ENCODE peak calls at places on chromosome 5, in seven cellular contexts. X is naive thymus-derived CD4-positive, alpha-beta T cell; W is adrenal gland; T is CD8-positive, alpha-beta memory T cell; S is fibroblast of lung; J is uterus; K is A673. Z is an unnamed sample.

GRCh38 chr5:176948458-176948857 is 49.3 kb upstream of the HK3 start:
- DNase-seq in X (no peak), W (no peak), T (no peak), S (no peak), J (no peak), K (no peak), Z (no peak)

GRCh38 chr5:174625591-174626365 is 98.6 kb upstream of the MSX2 start:
- DNase-seq in X (no peak), W (no peak), T (no peak), S (peak; percentile 22), J (no peak), K (no peak), Z (peak; percentile 41)

GRCh38 chr5:53327811-53328331 is 152.6 kb upstream of the FST start:
- DNase-seq in X (no peak), W (no peak), T (no peak), S (no peak), J (no peak), K (no peak), Z (no peak)

GRCh38 chr5:9546973-9547947 is 1.4 kb upstream of the SEMA5A start:
- DNase-seq in X (no peak), W (no peak), T (no peak), S (peak; percentile 75), J (no peak), K (no peak), Z (peak; percentile 49)

GRCh38 chr5:14663734-14664269 is 716 bp upstream of the OTULIN start:
- DNase-seq in X (no peak), W (peak; percentile 63), T (no peak), S (no peak), J (peak; percentile 22), K (peak; percentile 11), Z (peak; percentile 64)

GRCh38 chr5:83473344-83474169 is 2.0 kb downstream of the VCAN start:
- DNase-seq in X (peak; percentile 27), W (peak; percentile 92), T (no peak), S (peak; percentile 99), J (peak; percentile 93), K (peak; percentile 93), Z (peak; percentile 96)

GRCh38 chr5:43019615-43020293 is 20.4 kb downstream of the ANXA2R start:
- DNase-seq in X (peak; percentile 88), W (peak; percentile 88), T (peak; percentile 75), S (peak; percentile 92), J (no peak), K (peak; percentile 89), Z (peak; percentile 77)

GRCh38 chr5:51468196-51468595 is 84.9 kb downstream of the ISL1 start:
- DNase-seq in X (no peak), W (no peak), T (no peak), S (no peak), J (no peak), K (peak; percentile 39), Z (no peak)

GRCh38 chr5:62564101-62564500 is 14.5 kb upstream of the LRRC70 start:
- DNase-seq in X (no peak), W (no peak), T (no peak), S (no peak), J (no peak), K (peak; percentile 10), Z (no peak)

GRCh38 chr5:65861830-65862241 is 64.5 kb upstream of the ERBIN start:
- DNase-seq in X (no peak), W (no peak), T (no peak), S (peak; percentile 77), J (no peak), K (no peak), Z (no peak)

GRCh38 chr5:73826301-73826700 is 200.3 kb downstream of the ARHGEF28 start:
- DNase-seq in X (no peak), W (no peak), T (no peak), S (no peak), J (no peak), K (no peak), Z (no peak)
- H3K4me1 ChIP-seq in X (no peaks in the 10 kb centered on the region), W (peaks cover 18% of the 10 kb centered on the region), T (no peaks in the 10 kb centered on the region), S (peaks cover 5% of the 10 kb centered on the region), J (peaks cover 8% of the 10 kb centered on the region), K (no peaks in the 10 kb centered on the region), Z (no peaks in the 10 kb centered on the region)

DNA sequence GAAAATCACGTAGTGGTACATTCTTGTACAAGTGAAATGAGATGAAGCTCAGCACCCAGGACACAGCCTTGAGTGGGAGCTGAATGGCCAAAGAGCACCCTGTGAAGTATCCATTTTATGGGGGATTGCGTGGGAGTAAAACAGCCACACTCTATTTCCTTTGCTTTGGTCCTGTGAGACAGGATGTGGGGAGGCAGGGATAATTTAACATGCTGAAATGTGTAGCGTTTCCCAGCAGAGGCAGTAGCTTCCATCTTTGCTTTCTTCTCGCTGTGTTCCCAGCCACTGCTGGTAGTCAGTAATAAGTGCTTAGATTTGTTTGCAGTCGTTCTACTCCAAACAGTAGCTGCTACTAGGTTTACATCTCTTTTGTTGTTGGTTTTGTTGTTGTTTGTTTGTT is 4.4 kb downstream of the IL31RA start:
- DNase-seq in X (peak; percentile 30), W (no peak), T (no peak), S (no peak), J (no peak), K (peak; percentile 37), Z (no peak)
- H3K27me3 ChIP-seq in X (no peaks in the 10 kb centered on the region), W (peaks cover 5% of the 10 kb centered on the region), T (peaks cover 5% of the 10 kb centered on the region), S (no peaks in the 10 kb centered on the region), J (no peaks in the 10 kb centered on the region), K (peaks cover 4% of the 10 kb centered on the region), Z (no peaks in the 10 kb centered on the region)

DNA sequence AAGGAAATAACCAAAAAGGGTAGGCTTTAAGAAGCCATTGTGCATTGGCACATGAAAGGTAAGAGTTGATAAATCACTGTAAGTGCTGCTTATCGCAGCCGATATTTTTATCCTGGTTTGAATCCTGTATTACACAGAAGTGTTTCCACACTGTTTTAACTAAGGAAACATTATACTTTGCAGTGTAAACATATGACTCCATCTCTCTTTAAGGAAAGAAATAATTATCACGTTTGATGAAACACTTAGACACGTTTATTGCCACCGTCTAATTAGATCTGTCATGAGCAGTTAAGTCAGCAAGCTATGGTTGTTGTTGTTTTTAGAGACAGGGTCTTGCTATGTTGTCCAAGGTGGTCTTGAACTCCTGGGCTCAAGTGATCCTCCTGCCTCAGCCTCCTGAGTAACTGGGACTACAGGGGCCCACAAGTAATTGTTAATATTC is 85.7 kb upstream of the TNFAIP8 start:
- DNase-seq in X (no peak), W (no peak), T (no peak), S (no peak), J (no peak), K (no peak), Z (no peak)
- H3K4me1 ChIP-seq in X (peaks cover 43% of the 10 kb centered on the region), W (no peaks in the 10 kb centered on the region), T (peaks cover 51% of the 10 kb centered on the region), S (peaks cover 5% of the 10 kb centered on the region), J (no peaks in the 10 kb centered on the region), K (no peaks in the 10 kb centered on the region), Z (peaks cover 10% of the 10 kb centered on the region)

DNA sequence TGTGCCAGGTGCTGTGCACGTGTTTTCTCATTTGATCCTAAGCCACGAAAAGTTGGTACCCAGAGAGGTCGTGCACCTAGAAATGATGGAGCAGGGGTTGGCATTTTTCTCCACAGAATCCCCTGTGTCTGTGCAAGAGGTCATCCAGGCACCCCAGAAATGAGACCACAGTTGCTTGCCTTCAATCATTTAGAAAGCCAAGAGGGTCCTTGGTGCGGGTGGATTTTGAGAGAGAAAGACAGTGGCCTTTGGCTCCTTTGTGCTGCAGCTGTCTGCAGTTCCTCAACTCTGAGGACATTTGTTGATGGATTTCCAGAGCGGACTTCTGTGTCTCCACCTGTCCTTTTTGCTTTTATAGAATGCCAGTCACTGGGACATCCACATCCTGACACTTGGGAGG is 33.8 kb upstream of the SPRY4 start:
- DNase-seq in X (no peak), W (no peak), T (no peak), S (no peak), J (no peak), K (no peak), Z (no peak)
- H3K27me3 ChIP-seq in X (no peaks in the 10 kb centered on the region), W (no peaks in the 10 kb centered on the region), T (no peaks in the 10 kb centered on the region), S (no peaks in the 10 kb centered on the region), J (no peaks in the 10 kb centered on the region), K (no peaks in the 10 kb centered on the region), Z (no peaks in the 10 kb centered on the region)

DNA sequence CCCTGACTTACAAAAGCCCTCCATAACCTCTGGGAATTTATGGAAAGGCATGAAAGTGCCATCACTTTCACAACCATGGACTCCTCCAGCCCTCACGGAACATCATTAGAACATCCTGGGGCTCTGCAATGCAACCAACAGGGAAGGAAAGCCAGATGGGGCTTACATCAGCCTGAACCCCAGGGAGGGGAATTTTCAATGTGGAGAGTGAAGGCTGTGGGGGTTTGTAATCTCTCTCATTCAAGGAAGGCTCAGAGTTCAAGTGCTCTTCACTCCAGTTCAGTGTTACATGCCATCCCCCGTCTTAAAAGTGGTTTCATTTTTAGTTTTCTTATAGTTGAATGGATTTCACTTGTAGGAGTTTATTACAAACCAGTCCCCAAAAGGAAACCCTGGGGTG is 5.7 kb downstream of the SPRY4 start:
- DNase-seq in X (no peak), W (no peak), T (no peak), S (peak; percentile 44), J (no peak), K (no peak), Z (no peak)
- H3K4me1 ChIP-seq in X (peaks cover 28% of the 10 kb centered on the region), W (peaks cover 42% of the 10 kb centered on the region), T (peaks cover 21% of the 10 kb centered on the region), S (peaks cover 36% of the 10 kb centered on the region), J (no peaks in the 10 kb centered on the region), K (peaks cover 91% of the 10 kb centered on the region), Z (peaks cover 29% of the 10 kb centered on the region)

GRCh38 chr5:135721548-135722090 is 112.8 kb upstream of the SLC25A48 start:
- DNase-seq in X (no peak), W (no peak), T (no peak), S (no peak), J (no peak), K (no peak), Z (no peak)
- H3K27me3 ChIP-seq in X (no peaks in the 10 kb centered on the region), W (no peaks in the 10 kb centered on the region), T (no peaks in the 10 kb centered on the region), S (no peaks in the 10 kb centered on the region), J (no peaks in the 10 kb centered on the region), K (no peaks in the 10 kb centered on the region), Z (no peaks in the 10 kb centered on the region)

DNA sequence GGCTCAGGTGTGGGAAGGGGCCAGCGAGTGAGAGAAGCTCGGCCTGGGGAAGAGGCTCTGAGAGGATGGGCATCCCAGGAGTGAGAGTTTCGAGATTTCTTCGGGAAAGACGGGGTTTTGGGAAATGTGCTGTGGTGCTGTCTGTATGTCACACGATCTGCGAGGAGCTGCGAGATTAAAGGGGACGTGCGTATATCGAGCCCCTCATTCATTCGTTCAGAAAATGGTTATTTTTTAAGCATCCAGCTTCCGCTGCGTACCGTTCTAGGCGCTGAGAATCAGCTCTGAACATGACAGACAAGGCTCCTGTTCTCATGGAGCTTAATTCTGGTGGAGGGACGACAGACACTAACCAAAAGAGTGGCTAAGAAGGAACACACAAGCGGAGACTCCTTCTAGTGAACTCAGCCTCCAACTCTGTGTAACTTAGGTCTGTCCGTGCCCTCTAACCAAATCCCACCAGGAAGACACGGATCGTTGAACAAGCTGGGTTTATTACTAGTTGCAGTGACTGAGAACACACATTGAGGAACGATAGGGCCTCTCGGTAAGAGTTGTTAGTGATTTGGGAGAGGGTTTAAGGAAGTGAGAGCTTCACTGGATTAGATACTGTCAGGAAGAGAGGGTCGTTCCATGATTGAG is 836 bp upstream of the FBXW11 start:
- DNase-seq in X (no peak), W (no peak), T (no peak), S (no peak), J (no peak), K (no peak), Z (no peak)
- H3K4me1 ChIP-seq in X (peaks cover 26% of the 10 kb centered on the region), W (peaks cover 37% of the 10 kb centered on the region), T (peaks cover 42% of the 10 kb centered on the region), S (peaks cover 3% of the 10 kb centered on the region), J (peaks cover 9% of the 10 kb centered on the region), K (peaks cover 11% of the 10 kb centered on the region), Z (peaks cover 3% of the 10 kb centered on the region)

GRCh38 chr5:1838013-1838412 is 36.8 kb downstream of the NDUFS6 start:
- DNase-seq in X (no peak), W (no peak), T (no peak), S (no peak), J (no peak), K (no peak), Z (no peak)
- H3K27me3 ChIP-seq in X (no peaks in the 10 kb centered on the region), W (no peaks in the 10 kb centered on the region), T (peaks cover 4% of the 10 kb centered on the region), S (peaks cover 13% of the 10 kb centered on the region), J (no peaks in the 10 kb centered on the region), K (peaks cover 5% of the 10 kb centered on the region), Z (no peaks in the 10 kb centered on the region)

GRCh38 chr5:172891716-172892421 is 57.8 kb downstream of the ERGIC1 start:
- DNase-seq in X (no peak), W (peak; percentile 95), T (no peak), S (no peak), J (no peak), K (no peak), Z (peak; percentile 94)
- H3K4me1 ChIP-seq in X (no peaks in the 10 kb centered on the region), W (peaks cover 28% of the 10 kb centered on the region), T (no peaks in the 10 kb centered on the region), S (peaks cover 16% of the 10 kb centered on the region), J (peaks cover 9% of the 10 kb centered on the region), K (no peaks in the 10 kb centered on the region), Z (peaks cover 21% of the 10 kb centered on the region)